ENCODE peak calls at places on chromosomes 5 and 9, in eight cellular contexts. S, M, Y, W, F, I, J and U are unnamed samples.

GRCh38 chr9:108168451-108168850 is 678.9 kb upstream of the KLF4 start:
- DNase-seq in I (no peak), Y (no peak), M (no peak), W (no peak), F (no peak), J (peak; percentile 92), S (no peak), U (no peak)

GRCh38 chr9:135552698-135553161 is 6.8 kb downstream of the OBP2A start:
- DNase-seq in M (no peak), J (no peak), S (no peak), W (no peak), I (no peak), F (peak; percentile 86), Y (no peak), U (peak; percentile 46)

GRCh38 chr5:170424629-170425028 is 35.5 kb upstream of the KCNMB1 start:
- DNase-seq in M (no peak), I (no peak), S (no peak), F (no peak), W (no peak), J (no peak), Y (no peak), U (no peak)

GRCh38 chr5:14197056-14197455 is 53.9 kb downstream of the TRIO start:
- DNase-seq in Y (no peak), W (no peak), J (no peak), F (no peak), M (no peak), S (no peak), I (no peak), U (no peak)

GRCh38 chr9:18424132-18424531 is 49.8 kb upstream of the ADAMTSL1 start:
- DNase-seq in S (no peak), I (no peak), W (no peak), F (no peak), M (no peak), J (no peak), Y (no peak), U (no peak)

GRCh38 chr5:170297589-170298462 is at the start of gene LCP2:
- DNase-seq in W (peak; percentile 54), I (no peak), Y (no peak), M (no peak), F (no peak), S (peak; percentile 57), J (peak; percentile 25), U (no peak)

GRCh38 chr5:97499605-97500004 is 316.6 kb upstream of the RIOK2 start:
- DNase-seq in I (no peak), S (no peak), F (no peak), Y (no peak), M (no peak), J (peak; percentile 2), W (no peak), U (no peak)

GRCh38 chr9:36991516-36992134 is 42.4 kb downstream of the PAX5 start:
- DNase-seq in Y (peak; percentile 58), J (no peak), F (peak; percentile 89), S (no peak), I (no peak), M (no peak), W (peak; percentile 56), U (peak; percentile 84)

GRCh38 chr9:113588242-113588810 is 124.8 kb downstream of the RGS3 start:
- DNase-seq in S (no peak), F (no peak), I (no peak), Y (no peak), M (no peak), W (no peak), J (no peak), U (no peak)

GRCh38 chr5:55511010-55511409 is 23.8 kb downstream of the PLPP1 start:
- DNase-seq in F (no peak), I (no peak), S (no peak), Y (no peak), W (no peak), M (no peak), J (no peak), U (no peak)

GRCh38 chr9:101445353-101446029 is 9.9 kb upstream of the ALDOB start:
- DNase-seq in S (no peak), Y (no peak), M (no peak), J (peak; percentile 30), W (no peak), F (no peak), I (no peak), U (no peak)

GRCh38 chr5:51172853-51173635 is 210.2 kb upstream of the ISL1 start:
- DNase-seq in Y (no peak), W (no peak), I (no peak), J (no peak), F (peak; percentile 23), M (no peak), S (no peak), U (no peak)

GRCh38 chr9:105833271-105833975 is 139.1 kb downstream of the TMEM38B start:
- DNase-seq in W (no peak), F (no peak), I (no peak), S (no peak), Y (no peak), M (no peak), J (no peak), U (no peak)

GRCh38 chr5:58893551-58893950 is 310.7 kb downstream of the RAB3C start:
- DNase-seq in W (no peak), S (no peak), J (no peak), F (no peak), I (no peak), Y (no peak), M (no peak), U (no peak)

GRCh38 chr5:61805101-61805500 is 473.0 kb downstream of the ZSWIM6 start:
- DNase-seq in F (no peak), W (no peak), Y (no peak), S (no peak), M (no peak), J (peak; percentile 88), I (no peak), U (no peak)

GRCh38 chr5:106258591-106259125 is 1412.1 kb downstream of the EFNA5 start:
- DNase-seq in I (no peak), S (no peak), Y (no peak), M (no peak), F (no peak), W (no peak), J (peak; percentile 86), U (no peak)

GRCh38 chr9:77440057-77440456 is 208.1 kb downstream of the GNA14 start:
- DNase-seq in J (no peak), M (no peak), I (no peak), F (peak; percentile 80), Y (no peak), S (no peak), W (no peak), U (peak; percentile 53)

GRCh38 chr9:135761845-135762168 is 59.8 kb downstream of the KCNT1 start:
- DNase-seq in M (no peak), J (no peak), Y (no peak), F (peak; percentile 61), S (no peak), W (no peak), I (no peak), U (no peak)

GRCh38 chr5:27594141-27594540 is 555.8 kb upstream of the CDH9 start:
- DNase-seq in M (no peak), S (no peak), W (no peak), Y (no peak), J (no peak), F (no peak), I (no peak), U (no peak)

GRCh38 chr5:109105631-109106267 is 304.0 kb downstream of the PJA2 start:
- DNase-seq in I (no peak), Y (no peak), M (peak; percentile 10), F (no peak), J (peak; percentile 72), S (no peak), W (no peak), U (no peak)

GRCh38 chr5:79075646-79076426 is 6.3 kb downstream of the BHMT2 start:
- DNase-seq in S (no peak), Y (no peak), I (no peak), J (peak; percentile 5), M (no peak), F (no peak), W (no peak), U (no peak)

GRCh38 chr5:16461782-16462181 is 3.8 kb downstream of the ZNF622 start:
- DNase-seq in F (no peak), M (no peak), I (no peak), Y (no peak), J (peak; percentile 92), S (no peak), W (no peak), U (no peak)

GRCh38 chr5:122576266-122577016 is 198.4 kb upstream of the SNX2 start:
- DNase-seq in F (no peak), I (no peak), J (no peak), M (no peak), Y (no peak), W (no peak), S (no peak), U (no peak)